ENCODE peak calls at places on chromosomes 1 and 21, in nine cellular contexts. One of them, this sample, is unnamed.
A peak's percentile ranks its signal among the peaks of the same experiment; 100 is the strongest.

GRCh38 chr1:184974086-184974836 is at the start of gene NIBAN1:
- DNase-seq in AG04450: no peak
- DNase-seq in epithelial cell of prostate: no peak
- DNase-seq in small intestine: peak; percentile 62
- DNase-seq in activated T-cell treated with anti-CD3 and anti-CD28 coated beads, Interleukin-2, amount 50 U/mL, for 4 hours: peak; percentile 57
- DNase-seq in B cell: peak; percentile 61
- DNase-seq in stimulated activated CD4-positive, alpha-beta T cell treated with anti-CD3 and anti-CD28 coated beads, TNF-alpha, amount 100 ng/mL, for 4 hours: peak; percentile 27
- DNase-seq in hippocampal formation: no peak
- DNase-seq in T follicular helper cell: peak; percentile 16
- DNase-seq in this sample: peak; percentile 85

GRCh38 chr1:217482356-217483102 is 148.4 kb downstream of the GPATCH2 start:
- DNase-seq in epithelial cell of prostate: peak; percentile 66
- DNase-seq in activated T-cell treated with anti-CD3 and anti-CD28 coated beads, Interleukin-2, amount 50 U/mL, for 4 hours: no peak
- DNase-seq in AG04450: peak; percentile 53
- DNase-seq in stimulated activated CD4-positive, alpha-beta T cell treated with anti-CD3 and anti-CD28 coated beads, TNF-alpha, amount 100 ng/mL, for 4 hours: no peak
- DNase-seq in hippocampal formation: no peak
- DNase-seq in T follicular helper cell: no peak
- DNase-seq in B cell: no peak
- DNase-seq in small intestine: no peak
- DNase-seq in this sample: no peak

GRCh38 chr1:241560511-241561187 is 28.5 kb downstream of the KMO start:
- DNase-seq in hippocampal formation: no peak
- DNase-seq in small intestine: no peak
- DNase-seq in AG04450: no peak
- DNase-seq in epithelial cell of prostate: no peak
- DNase-seq in B cell: no peak
- DNase-seq in T follicular helper cell: no peak
- DNase-seq in activated T-cell treated with anti-CD3 and anti-CD28 coated beads, Interleukin-2, amount 50 U/mL, for 4 hours: no peak
- DNase-seq in stimulated activated CD4-positive, alpha-beta T cell treated with anti-CD3 and anti-CD28 coated beads, TNF-alpha, amount 100 ng/mL, for 4 hours: no peak
- DNase-seq in this sample: no peak

GRCh38 chr1:53576381-53576801 is 117.2 kb downstream of the DMRTB1 start:
- DNase-seq in T follicular helper cell: no peak
- DNase-seq in hippocampal formation: no peak
- DNase-seq in B cell: no peak
- DNase-seq in epithelial cell of prostate: no peak
- DNase-seq in AG04450: no peak
- DNase-seq in stimulated activated CD4-positive, alpha-beta T cell treated with anti-CD3 and anti-CD28 coated beads, TNF-alpha, amount 100 ng/mL, for 4 hours: no peak
- DNase-seq in small intestine: no peak
- DNase-seq in activated T-cell treated with anti-CD3 and anti-CD28 coated beads, Interleukin-2, amount 50 U/mL, for 4 hours: no peak
- DNase-seq in this sample: no peak

GRCh38 chr1:203690730-203691129 is 64.1 kb downstream of the ATP2B4 start:
- DNase-seq in T follicular helper cell: no peak
- DNase-seq in epithelial cell of prostate: no peak
- DNase-seq in hippocampal formation: no peak
- DNase-seq in stimulated activated CD4-positive, alpha-beta T cell treated with anti-CD3 and anti-CD28 coated beads, TNF-alpha, amount 100 ng/mL, for 4 hours: no peak
- DNase-seq in B cell: no peak
- DNase-seq in activated T-cell treated with anti-CD3 and anti-CD28 coated beads, Interleukin-2, amount 50 U/mL, for 4 hours: no peak
- DNase-seq in small intestine: no peak
- DNase-seq in AG04450: no peak
- DNase-seq in this sample: peak; percentile 58

GRCh38 chr1:8602471-8603219 is 214.8 kb downstream of the RERE start:
- DNase-seq in epithelial cell of prostate: no peak
- DNase-seq in B cell: no peak
- DNase-seq in small intestine: no peak
- DNase-seq in stimulated activated CD4-positive, alpha-beta T cell treated with anti-CD3 and anti-CD28 coated beads, TNF-alpha, amount 100 ng/mL, for 4 hours: no peak
- DNase-seq in hippocampal formation: no peak
- DNase-seq in AG04450: no peak
- DNase-seq in activated T-cell treated with anti-CD3 and anti-CD28 coated beads, Interleukin-2, amount 50 U/mL, for 4 hours: no peak
- DNase-seq in T follicular helper cell: no peak
- DNase-seq in this sample: no peak

GRCh38 chr1:222372221-222372620 is 175.7 kb downstream of the HHIPL2 start:
- DNase-seq in hippocampal formation: no peak
- DNase-seq in stimulated activated CD4-positive, alpha-beta T cell treated with anti-CD3 and anti-CD28 coated beads, TNF-alpha, amount 100 ng/mL, for 4 hours: no peak
- DNase-seq in T follicular helper cell: no peak
- DNase-seq in activated T-cell treated with anti-CD3 and anti-CD28 coated beads, Interleukin-2, amount 50 U/mL, for 4 hours: no peak
- DNase-seq in small intestine: no peak
- DNase-seq in epithelial cell of prostate: no peak
- DNase-seq in AG04450: no peak
- DNase-seq in B cell: no peak
- DNase-seq in this sample: no peak

GRCh38 chr1:23168079-23168461 is 586 bp downstream of the LUZP1 start:
- DNase-seq in AG04450: no peak
- DNase-seq in hippocampal formation: no peak
- DNase-seq in epithelial cell of prostate: no peak
- DNase-seq in B cell: no peak
- DNase-seq in small intestine: no peak
- DNase-seq in stimulated activated CD4-positive, alpha-beta T cell treated with anti-CD3 and anti-CD28 coated beads, TNF-alpha, amount 100 ng/mL, for 4 hours: no peak
- DNase-seq in activated T-cell treated with anti-CD3 and anti-CD28 coated beads, Interleukin-2, amount 50 U/mL, for 4 hours: no peak
- DNase-seq in T follicular helper cell: peak; percentile 16
- DNase-seq in this sample: no peak

GRCh38 chr21:30044447-30045064 is 104.8 kb upstream of the GRIK1 start:
- DNase-seq in hippocampal formation: no peak
- DNase-seq in stimulated activated CD4-positive, alpha-beta T cell treated with anti-CD3 and anti-CD28 coated beads, TNF-alpha, amount 100 ng/mL, for 4 hours: no peak
- DNase-seq in T follicular helper cell: no peak
- DNase-seq in AG04450: no peak
- DNase-seq in B cell: peak; percentile 5
- DNase-seq in small intestine: peak; percentile 7
- DNase-seq in activated T-cell treated with anti-CD3 and anti-CD28 coated beads, Interleukin-2, amount 50 U/mL, for 4 hours: no peak
- DNase-seq in epithelial cell of prostate: no peak
- DNase-seq in this sample: peak; percentile 60

GRCh38 chr1:43830802-43831201 is 102.8 kb upstream of the ARTN start:
- DNase-seq in hippocampal formation: no peak
- DNase-seq in B cell: no peak
- DNase-seq in activated T-cell treated with anti-CD3 and anti-CD28 coated beads, Interleukin-2, amount 50 U/mL, for 4 hours: no peak
- DNase-seq in epithelial cell of prostate: no peak
- DNase-seq in AG04450: no peak
- DNase-seq in T follicular helper cell: no peak
- DNase-seq in stimulated activated CD4-positive, alpha-beta T cell treated with anti-CD3 and anti-CD28 coated beads, TNF-alpha, amount 100 ng/mL, for 4 hours: no peak
- DNase-seq in small intestine: no peak
- DNase-seq in this sample: no peak

GRCh38 chr1:27887215-27888035 is 15.1 kb downstream of the THEMIS2 start:
- DNase-seq in stimulated activated CD4-positive, alpha-beta T cell treated with anti-CD3 and anti-CD28 coated beads, TNF-alpha, amount 100 ng/mL, for 4 hours: no peak
- DNase-seq in AG04450: no peak
- DNase-seq in hippocampal formation: no peak
- DNase-seq in epithelial cell of prostate: no peak
- DNase-seq in small intestine: peak; percentile 33
- DNase-seq in activated T-cell treated with anti-CD3 and anti-CD28 coated beads, Interleukin-2, amount 50 U/mL, for 4 hours: no peak
- DNase-seq in B cell: peak; percentile 56
- DNase-seq in T follicular helper cell: no peak
- DNase-seq in this sample: no peak

GRCh38 chr1:208228550-208228949 is 15.6 kb downstream of the PLXNA2 start:
- DNase-seq in small intestine: no peak
- DNase-seq in activated T-cell treated with anti-CD3 and anti-CD28 coated beads, Interleukin-2, amount 50 U/mL, for 4 hours: no peak
- DNase-seq in AG04450: no peak
- DNase-seq in B cell: no peak
- DNase-seq in T follicular helper cell: no peak
- DNase-seq in epithelial cell of prostate: no peak
- DNase-seq in hippocampal formation: no peak
- DNase-seq in stimulated activated CD4-positive, alpha-beta T cell treated with anti-CD3 and anti-CD28 coated beads, TNF-alpha, amount 100 ng/mL, for 4 hours: no peak
- DNase-seq in this sample: no peak